ENCODE peak calls at places on chromosomes 1 and 21, in nine cellular contexts. D is uterus; W is cardiac muscle cell; Z is neuronal stem cell; R is ovary; F is esophagus squamous epithelium; S is RWPE2; B is CD8-positive, alpha-beta memory T cell; H is CD8-positive, alpha-beta T cell. Y is an unnamed sample. For H3K4me1, the result is how much of the 10 kb centered on the place peaks cover.

GRCh38 chr1:7384679-7385078 is 386.4 kb upstream of the VAMP3 start:
- DNase-seq in D (peak), W (no peak), Z (no peak), R (no peak), F (no peak), S (no peak), B (no peak), H (no peak), Y (no peak)

GRCh38 chr1:236168716-236169429 is 26.5 kb downstream of the GPR137B start:
- DNase-seq in D (peak), W (no peak), Z (no peak), R (peak), F (no peak), S (no peak), B (no peak), H (no peak), Y (no peak)

GRCh38 chr1:150259758-150260669 is 2.4 kb downstream of the CA14 start:
- DNase-seq in D (peak), W (peak), Z (peak), R (peak), F (no peak), S (peak), B (no peak), H (no peak), Y (no peak)

GRCh38 chr1:201842472-201843020 is 13.6 kb downstream of the IPO9 start:
- DNase-seq in D (no peak), W (no peak), Z (no peak), R (no peak), F (no peak), S (no peak), B (no peak), H (no peak), Y (no peak)

GRCh38 chr1:24692351-24692980 is 49.4 kb downstream of the SRRM1 start:
- DNase-seq in D (no peak), W (no peak), Z (no peak), R (no peak), F (no peak), S (no peak), B (no peak), H (no peak), Y (no peak)

GRCh38 chr1:93177991-93178390 is 2.2 kb downstream of the TMED5 start:
- DNase-seq in D (no peak), W (no peak), Z (no peak), R (no peak), F (no peak), S (no peak), B (no peak), H (no peak), Y (no peak)

GRCh38 chr1:68770817-68771216 is 273.9 kb upstream of the DEPDC1 start:
- DNase-seq in D (no peak), W (no peak), Z (no peak), R (no peak), F (no peak), S (no peak), B (no peak), H (no peak), Y (no peak)

GRCh38 chr1:1899266-1899966 is 8.5 kb upstream of the GNB1 start:
- DNase-seq in D (no peak), W (no peak), Z (no peak), R (no peak), F (no peak), S (no peak), B (no peak), H (peak), Y (no peak)

GRCh38 chr1:22712502-22713271 is 2.0 kb downstream of the EPHB2 start:
- DNase-seq in D (no peak), W (no peak), Z (no peak), R (no peak), F (no peak), S (no peak), B (no peak), H (no peak), Y (no peak)

GRCh38 chr1:2112280-2112701 is 62.1 kb downstream of the PRKCZ start:
- DNase-seq in D (no peak), W (no peak), Z (no peak), R (no peak), F (no peak), S (peak), B (no peak), H (no peak), Y (peak)

GRCh38 chr21:29078884-29079765 is 5.7 kb upstream of the CCT8 start:
- DNase-seq in D (no peak), W (no peak), Z (no peak), R (no peak), F (no peak), S (no peak), B (no peak), H (peak), Y (peak)

GRCh38 chr1:53732912-53733317 is 6.0 kb downstream of the GLIS1 start:
- DNase-seq in D (no peak), W (no peak), Z (no peak), R (no peak), F (no peak), S (no peak), B (no peak), H (no peak), Y (no peak)

GRCh38 chr1:17554966-17555365 is 15.5 kb downstream of the ARHGEF10L start:
- DNase-seq in D (no peak), W (no peak), Z (no peak), R (no peak), F (no peak), S (no peak), B (no peak), H (no peak), Y (no peak)

GRCh38 chr1:16073490-16074104 is at the start of gene FAM131C:
- DNase-seq in D (no peak), W (peak), Z (no peak), R (no peak), F (no peak), S (no peak), B (peak), H (peak), Y (no peak)

GRCh38 chr1:107016376-107016978 is 40.0 kb upstream of the PRMT6 start:
- DNase-seq in D (no peak), W (no peak), Z (no peak), R (no peak), F (no peak), S (no peak), B (no peak), H (no peak), Y (no peak)

GRCh38 chr1:183281553-183282091 is 95.6 kb downstream of the LAMC2 start:
- DNase-seq in D (peak), W (peak), Z (peak), R (peak), F (peak), S (peak), B (peak), H (peak), Y (peak)

GRCh38 chr1:183282101-183282855 is 96.2 kb downstream of the LAMC2 start:
- DNase-seq in D (peak), W (no peak), Z (no peak), R (no peak), F (no peak), S (no peak), B (no peak), H (no peak), Y (no peak)

GRCh38 chr1:183279835-183280234 is 93.8 kb downstream of the LAMC2 start:
- DNase-seq in D (no peak), W (no peak), Z (no peak), R (no peak), F (no peak), S (peak), B (no peak), H (no peak), Y (peak)

GRCh38 chr1:183278736-183279591 is 92.9 kb downstream of the LAMC2 start:
- DNase-seq in D (no peak), W (no peak), Z (no peak), R (no peak), F (no peak), S (peak), B (no peak), H (no peak), Y (no peak)

DNA sequence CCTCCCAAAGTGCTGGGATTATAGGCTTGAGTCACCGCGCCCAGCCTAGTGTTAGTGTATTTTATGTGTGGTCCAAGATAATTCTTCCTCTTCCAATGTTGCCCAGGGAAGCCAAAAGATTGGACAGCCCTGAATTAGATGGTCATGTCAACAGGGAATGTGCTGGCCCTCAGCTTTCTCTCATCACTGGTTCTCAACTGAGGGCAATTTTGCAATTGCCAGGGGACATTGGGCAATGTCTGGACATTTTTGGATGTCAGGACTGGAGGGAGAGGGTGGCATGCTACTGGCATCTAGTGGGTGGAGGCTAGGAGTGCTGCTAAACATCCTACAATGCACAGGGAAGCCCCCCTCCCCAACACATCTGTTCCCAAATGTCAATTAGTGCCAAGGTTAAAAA is 95.0 kb downstream of the LAMC2 start:
- DNase-seq in D (peak), W (no peak), Z (no peak), R (no peak), F (no peak), S (no peak), B (no peak), H (no peak), Y (no peak)
- H3K4me1 ChIP-seq in D (under half), W (under half), Z (under half), R (under half), F (under half), S (under half), B (under half), H (under half), Y (under half)

GRCh38 chr1:56060901-56061300 is 518.5 kb downstream of the PLPP3 start:
- DNase-seq in D (no peak), W (no peak), Z (no peak), R (no peak), F (no peak), S (no peak), B (no peak), H (no peak), Y (no peak)
- H3K4me1 ChIP-seq in D (under half), W (under half), Z (under half), R (under half), F (under half), S (under half), B (under half), H (under half), Y (under half)

DNA sequence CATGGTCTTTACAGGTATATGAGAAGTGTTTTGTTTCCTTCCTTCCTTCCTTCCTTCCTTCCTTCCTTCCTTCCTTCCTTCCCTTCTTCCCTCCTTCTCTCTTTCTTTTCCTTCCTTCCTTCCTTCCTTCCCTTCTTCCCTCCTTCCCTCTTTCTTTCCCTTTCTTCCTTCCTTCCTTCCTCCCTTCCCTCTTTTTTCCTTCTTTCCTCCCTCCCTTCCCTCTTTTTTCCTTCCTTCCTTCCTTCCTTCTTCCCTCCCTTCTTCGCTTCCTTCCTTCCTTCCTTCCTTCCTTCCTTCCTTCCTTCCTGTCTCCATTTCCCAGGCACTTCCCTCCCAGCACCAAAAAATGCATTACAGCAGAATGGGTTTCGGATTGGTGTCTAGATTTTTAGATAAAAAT is 235.0 kb upstream of the KIAA0040 start:
- DNase-seq in D (no peak), W (no peak), Z (no peak), R (no peak), F (no peak), S (no peak), B (no peak), H (no peak), Y (no peak)
- H3K4me1 ChIP-seq in D (under half), W (under half), Z (under half), R (under half), F (under half), S (under half), B (under half), H (under half), Y (under half)

GRCh38 chr1:26372039-26372438 is 511 bp downstream of the ZNF683 start:
- DNase-seq in D (no peak), W (no peak), Z (no peak), R (no peak), F (no peak), S (no peak), B (no peak), H (no peak), Y (no peak)
- H3K4me1 ChIP-seq in D (under half), W (under half), Z (under half), R (under half), F (under half), S (under half), B (half or more), H (half or more), Y (under half)

GRCh38 chr1:109635862-109636200 is 16.2 kb downstream of the AMPD2 start:
- DNase-seq in D (no peak), W (no peak), Z (no peak), R (no peak), F (no peak), S (no peak), B (no peak), H (no peak), Y (no peak)
- H3K4me1 ChIP-seq in D (under half), W (under half), Z (under half), R (under half), F (under half), S (under half), B (under half), H (under half), Y (under half)

DNA sequence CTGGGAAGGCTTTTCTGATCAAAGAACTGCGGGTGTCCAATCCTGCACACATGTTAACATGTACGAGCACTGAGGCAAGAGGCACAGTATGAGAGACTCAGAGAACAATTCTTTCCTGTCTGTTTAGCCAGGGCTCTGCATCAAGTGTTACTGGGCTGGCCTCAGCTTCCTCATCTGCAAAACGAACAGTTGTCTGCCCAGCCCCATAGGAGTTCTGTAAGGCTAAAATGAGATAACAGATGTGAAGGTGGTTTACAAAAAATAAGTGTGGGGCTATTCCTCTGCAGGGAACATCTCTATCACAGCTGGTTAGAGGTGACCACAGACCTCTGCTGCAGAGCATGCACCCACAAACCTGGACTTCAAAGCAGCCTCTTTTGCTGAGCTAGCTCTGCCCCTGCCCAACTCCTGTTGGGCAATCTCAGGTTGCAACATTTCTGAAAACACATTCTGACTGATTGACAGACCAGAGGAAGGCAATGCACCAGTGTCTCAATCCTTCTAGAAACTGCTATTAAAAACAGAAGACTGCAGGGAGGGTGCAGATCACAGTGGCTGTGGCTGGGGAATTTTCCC is 10.5 kb upstream of the OLIG1 start:
- DNase-seq in D (no peak), W (no peak), Z (no peak), R (no peak), F (no peak), S (no peak), B (no peak), H (no peak), Y (no peak)
- H3K4me1 ChIP-seq in D (under half), W (under half), Z (under half), R (under half), F (under half), S (under half), B (under half), H (under half), Y (under half)

DNA sequence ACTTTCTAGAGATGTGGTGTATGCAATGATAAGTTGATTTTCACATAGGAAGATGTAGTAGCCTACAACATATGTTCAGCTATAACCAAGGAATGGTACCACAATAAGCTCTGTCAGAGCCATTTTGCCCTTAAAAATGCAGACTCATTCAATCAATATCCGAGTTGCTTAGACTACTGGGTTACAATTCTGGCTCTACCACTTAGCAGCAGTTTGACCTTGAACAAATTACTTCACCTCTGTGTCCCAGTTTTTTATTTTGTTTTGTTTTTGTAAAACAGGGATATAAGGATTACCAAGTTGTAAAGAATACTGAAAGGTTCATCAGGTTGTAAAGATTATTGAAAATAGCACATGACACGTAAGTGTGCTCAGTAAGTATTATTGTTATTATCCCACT is 9.3 kb downstream of the EPS15 start:
- DNase-seq in D (no peak), W (no peak), Z (no peak), R (no peak), F (no peak), S (no peak), B (no peak), H (no peak), Y (no peak)
- H3K4me1 ChIP-seq in D (under half), W (under half), Z (under half), R (under half), F (under half), S (under half), B (under half), H (under half), Y (under half)

GRCh38 chr1:27406354-27406665 is 13.9 kb downstream of the GPR3 start:
- DNase-seq in D (no peak), W (no peak), Z (no peak), R (no peak), F (no peak), S (no peak), B (no peak), H (no peak), Y (no peak)
- H3K4me1 ChIP-seq in D (under half), W (under half), Z (under half), R (under half), F (half or more), S (under half), B (under half), H (under half), Y (under half)

GRCh38 chr1:43367904-43368645 is at the start of gene ELOVL1:
- DNase-seq in D (peak), W (peak), Z (peak), R (peak), F (peak), S (peak), B (peak), H (peak), Y (peak)
- H3K4me1 ChIP-seq in D (under half), W (under half), Z (under half), R (under half), F (under half), S (under half), B (under half), H (under half), Y (under half)

GRCh38 chr1:38000529-38001453 is 4.5 kb downstream of the FHL3 start:
- DNase-seq in D (peak), W (no peak), Z (no peak), R (peak), F (no peak), S (no peak), B (peak), H (no peak), Y (no peak)
- H3K4me1 ChIP-seq in D (under half), W (under half), Z (under half), R (under half), F (half or more), S (under half), B (under half), H (under half), Y (under half)

Y was measured in left lung.